ENCODE peak calls at places on chromosomes 6 and 20, in four cellular contexts. One of them, this sample, is unnamed.

GRCh38 chr6:42153921-42154320 is 11.5 kb upstream of the C6orf132 start:
- DNase-seq in NCI-H446 treated with DMSO at 0.1 percent for 48 hours: no peak
- DNase-seq in iris pigment epithelial cell: no peak
- DNase-seq in smooth muscle cell of the brain vasculature: no peak
- DNase-seq in this sample: no peak

GRCh38 chr6:36025932-36026327 is 1.5 kb upstream of the SLC26A8 start:
- DNase-seq in NCI-H446 treated with DMSO at 0.1 percent for 48 hours: no peak
- DNase-seq in iris pigment epithelial cell: peak
- DNase-seq in smooth muscle cell of the brain vasculature: no peak
- DNase-seq in this sample: no peak

GRCh38 chr6:51579013-51579412 is 508.4 kb downstream of the PKHD1 start:
- DNase-seq in NCI-H446 treated with DMSO at 0.1 percent for 48 hours: no peak
- DNase-seq in iris pigment epithelial cell: no peak
- DNase-seq in smooth muscle cell of the brain vasculature: no peak
- DNase-seq in this sample: no peak

GRCh38 chr6:106085984-106086832 is at the start of gene PRDM1:
- DNase-seq in NCI-H446 treated with DMSO at 0.1 percent for 48 hours: no peak
- DNase-seq in iris pigment epithelial cell: peak
- DNase-seq in smooth muscle cell of the brain vasculature: no peak
- DNase-seq in this sample: peak

GRCh38 chr6:46302816-46303215 is 132.0 kb upstream of the ENPP5 start:
- DNase-seq in NCI-H446 treated with DMSO at 0.1 percent for 48 hours: no peak
- DNase-seq in iris pigment epithelial cell: no peak
- DNase-seq in smooth muscle cell of the brain vasculature: no peak
- DNase-seq in this sample: no peak

GRCh38 chr6:41677430-41678045 is 39.3 kb downstream of the MDFI start:
- DNase-seq in NCI-H446 treated with DMSO at 0.1 percent for 48 hours: no peak
- DNase-seq in iris pigment epithelial cell: no peak
- DNase-seq in smooth muscle cell of the brain vasculature: no peak
- DNase-seq in this sample: no peak

GRCh38 chr6:76992553-76992952 is 470.7 kb downstream of the HTR1B start:
- DNase-seq in NCI-H446 treated with DMSO at 0.1 percent for 48 hours: no peak
- DNase-seq in iris pigment epithelial cell: no peak
- DNase-seq in smooth muscle cell of the brain vasculature: no peak
- DNase-seq in this sample: no peak

GRCh38 chr6:143619844-143620243 is 57.9 kb upstream of the PHACTR2 start:
- DNase-seq in NCI-H446 treated with DMSO at 0.1 percent for 48 hours: no peak
- DNase-seq in iris pigment epithelial cell: no peak
- DNase-seq in smooth muscle cell of the brain vasculature: no peak
- DNase-seq in this sample: no peak

GRCh38 chr20:57747889-57748456 is 38.2 kb upstream of the PMEPA1 start:
- DNase-seq in NCI-H446 treated with DMSO at 0.1 percent for 48 hours: no peak
- DNase-seq in iris pigment epithelial cell: no peak
- DNase-seq in smooth muscle cell of the brain vasculature: no peak
- DNase-seq in this sample: peak

GRCh38 chr6:168404560-168404959 is 36.4 kb upstream of the SMOC2 start:
- DNase-seq in NCI-H446 treated with DMSO at 0.1 percent for 48 hours: no peak
- DNase-seq in iris pigment epithelial cell: no peak
- DNase-seq in smooth muscle cell of the brain vasculature: no peak
- DNase-seq in this sample: no peak

GRCh38 chr6:5205035-5205469 is 55.7 kb downstream of the LYRM4 start:
- DNase-seq in NCI-H446 treated with DMSO at 0.1 percent for 48 hours: no peak
- DNase-seq in iris pigment epithelial cell: peak
- DNase-seq in smooth muscle cell of the brain vasculature: no peak
- DNase-seq in this sample: peak

GRCh38 chr6:39865011-39865888 is 69.0 kb downstream of the MOCS1 start:
- DNase-seq in NCI-H446 treated with DMSO at 0.1 percent for 48 hours: no peak
- DNase-seq in iris pigment epithelial cell: peak
- DNase-seq in smooth muscle cell of the brain vasculature: no peak
- DNase-seq in this sample: peak

GRCh38 chr6:41097467-41098090 is 24.8 kb downstream of the NFYA start:
- DNase-seq in NCI-H446 treated with DMSO at 0.1 percent for 48 hours: no peak
- DNase-seq in iris pigment epithelial cell: peak
- DNase-seq in smooth muscle cell of the brain vasculature: no peak
- DNase-seq in this sample: no peak

GRCh38 chr20:4488407-4489339 is 233.0 kb upstream of the PRND start:
- DNase-seq in NCI-H446 treated with DMSO at 0.1 percent for 48 hours: no peak
- DNase-seq in iris pigment epithelial cell: peak
- DNase-seq in smooth muscle cell of the brain vasculature: no peak
- DNase-seq in this sample: no peak

GRCh38 chr20:43721429-43722152 is 5.2 kb downstream of the GTSF1L start:
- DNase-seq in NCI-H446 treated with DMSO at 0.1 percent for 48 hours: no peak
- DNase-seq in iris pigment epithelial cell: no peak
- DNase-seq in smooth muscle cell of the brain vasculature: no peak
- DNase-seq in this sample: no peak

GRCh38 chr6:91782789-91783188 is 1195.9 kb upstream of the MAP3K7 start:
- DNase-seq in NCI-H446 treated with DMSO at 0.1 percent for 48 hours: no peak
- DNase-seq in iris pigment epithelial cell: no peak
- DNase-seq in smooth muscle cell of the brain vasculature: no peak
- DNase-seq in this sample: no peak

GRCh38 chr6:27178001-27178730 is 69.3 kb upstream of the PRSS16 start:
- DNase-seq in NCI-H446 treated with DMSO at 0.1 percent for 48 hours: peak
- DNase-seq in iris pigment epithelial cell: peak
- DNase-seq in smooth muscle cell of the brain vasculature: no peak
- DNase-seq in this sample: peak

GRCh38 chr6:9437836-9438235 is 977.0 kb downstream of the TFAP2A start:
- DNase-seq in NCI-H446 treated with DMSO at 0.1 percent for 48 hours: no peak
- DNase-seq in iris pigment epithelial cell: peak
- DNase-seq in smooth muscle cell of the brain vasculature: no peak
- DNase-seq in this sample: no peak

GRCh38 chr6:12066297-12066696 is 54.2 kb downstream of the HIVEP1 start:
- DNase-seq in NCI-H446 treated with DMSO at 0.1 percent for 48 hours: peak
- DNase-seq in iris pigment epithelial cell: peak
- DNase-seq in smooth muscle cell of the brain vasculature: no peak
- DNase-seq in this sample: no peak

GRCh38 chr6:100078509-100078908 is 84.5 kb upstream of the MCHR2 start:
- DNase-seq in NCI-H446 treated with DMSO at 0.1 percent for 48 hours: no peak
- DNase-seq in iris pigment epithelial cell: peak
- DNase-seq in smooth muscle cell of the brain vasculature: no peak
- DNase-seq in this sample: no peak

GRCh38 chr20:368915-369314 is 11.6 kb upstream of the TRIB3 start:
- DNase-seq in NCI-H446 treated with DMSO at 0.1 percent for 48 hours: no peak
- DNase-seq in iris pigment epithelial cell: no peak
- DNase-seq in smooth muscle cell of the brain vasculature: no peak
- DNase-seq in this sample: no peak

GRCh38 chr6:116180375-116180774 is 54.4 kb upstream of the COL10A1 start:
- DNase-seq in NCI-H446 treated with DMSO at 0.1 percent for 48 hours: no peak
- DNase-seq in iris pigment epithelial cell: no peak
- DNase-seq in smooth muscle cell of the brain vasculature: no peak
- DNase-seq in this sample: no peak

GRCh38 chr6:21935561-21936028 is 342.0 kb downstream of the SOX4 start:
- DNase-seq in NCI-H446 treated with DMSO at 0.1 percent for 48 hours: no peak
- DNase-seq in iris pigment epithelial cell: peak
- DNase-seq in smooth muscle cell of the brain vasculature: no peak
- DNase-seq in this sample: no peak

GRCh38 chr20:52490715-52491430 is 299.3 kb upstream of the ZFP64 start:
- DNase-seq in NCI-H446 treated with DMSO at 0.1 percent for 48 hours: no peak
- DNase-seq in iris pigment epithelial cell: peak
- DNase-seq in smooth muscle cell of the brain vasculature: no peak
- DNase-seq in this sample: no peak

GRCh38 chr6:147222160-147222838 is 18.1 kb downstream of the STXBP5 start:
- DNase-seq in NCI-H446 treated with DMSO at 0.1 percent for 48 hours: no peak
- DNase-seq in iris pigment epithelial cell: peak
- DNase-seq in smooth muscle cell of the brain vasculature: no peak
- DNase-seq in this sample: no peak